ENCODE peak calls at places on chromosomes 5 and 9, in five cellular contexts. H is adrenal gland; R is PC-3; B is fibroblast of lung; V is CD4-positive, CD25-positive, alpha-beta regulatory T cell. S is an unnamed sample.
A peak's percentile ranks its signal among the peaks of the same experiment; 100 is the strongest.

GRCh38 chr5:122311888-122312669 is at the start of gene SNCAIP:
- DNase-seq in H (peak; percentile 46), R (peak; percentile 5), B (peak; percentile 63), V (no peak), S (peak; percentile 44)

GRCh38 chr5:120053841-120054240 is 410.3 kb upstream of the PRR16 start:
- DNase-seq in H (no peak), R (no peak), B (peak; percentile 5), V (no peak), S (no peak)

GRCh38 chr5:169757016-169757415 is 119.9 kb downstream of the DOCK2 start:
- DNase-seq in H (no peak), R (no peak), B (peak; percentile 52), V (no peak), S (no peak)

GRCh38 chr5:170597876-170598275 is 94.1 kb downstream of the KCNIP1 start:
- DNase-seq in H (no peak), R (no peak), B (peak; percentile 26), V (no peak), S (no peak)

GRCh38 chr5:57435701-57436134 is 46.9 kb downstream of the ACTBL2 start:
- DNase-seq in H (no peak), R (peak; percentile 93), B (peak; percentile 100), V (no peak), S (no peak)

GRCh38 chr9:100838857-100839256 is 189.7 kb upstream of the PLPPR1 start:
- DNase-seq in H (no peak), R (no peak), B (no peak), V (no peak), S (no peak)

GRCh38 chr5:52786391-52786790 is 1.3 kb upstream of the ITGA1 start:
- DNase-seq in H (no peak), R (peak; percentile 47), B (no peak), V (no peak), S (no peak)

GRCh38 chr9:14096182-14096922 is 217.6 kb downstream of the NFIB start:
- DNase-seq in H (no peak), R (no peak), B (peak; percentile 97), V (no peak), S (peak; percentile 95)

GRCh38 chr5:177332896-177333260 is 18.6 kb downstream of the LMAN2 start:
- DNase-seq in H (no peak), R (no peak), B (no peak), V (no peak), S (no peak)

GRCh38 chr9:136052991-136053756 is 41.9 kb downstream of the NACC2 start:
- DNase-seq in H (no peak), R (no peak), B (peak; percentile 29), V (no peak), S (peak; percentile 57)

GRCh38 chr5:134139377-134139851 is 24.9 kb downstream of the TCF7 start:
- DNase-seq in H (peak; percentile 18), R (no peak), B (no peak), V (no peak), S (no peak)

GRCh38 chr9:114366334-114367128 is 21.3 kb downstream of the AKNA start:
- DNase-seq in H (no peak), R (peak; percentile 87), B (peak; percentile 92), V (peak; percentile 61), S (no peak)

GRCh38 chr9:682633-683508 is 158.6 kb upstream of the DMRT1 start:
- DNase-seq in H (no peak), R (peak; percentile 57), B (peak; percentile 72), V (no peak), S (no peak)

GRCh38 chr5:60332244-60333018 is 367.5 kb downstream of the DEPDC1B start:
- DNase-seq in H (no peak), R (peak; percentile 63), B (peak; percentile 62), V (no peak), S (no peak)

GRCh38 chr5:136047858-136048257 is 19.1 kb downstream of the TGFBI start:
- DNase-seq in H (no peak), R (no peak), B (peak; percentile 58), V (no peak), S (no peak)

GRCh38 chr9:137453643-137454081 is 5.5 kb downstream of the NSMF start:
- DNase-seq in H (peak; percentile 78), R (peak; percentile 19), B (peak; percentile 40), V (peak; percentile 75), S (peak; percentile 53)

GRCh38 chr5:81639556-81639955 is 111.3 kb downstream of the SSBP2 start:
- DNase-seq in H (no peak), R (no peak), B (peak; percentile 59), V (no peak), S (no peak)

GRCh38 chr9:136019681-136020060 is 58.5 kb upstream of the UBAC1 start:
- DNase-seq in H (no peak), R (no peak), B (no peak), V (no peak), S (no peak)

GRCh38 chr9:130064621-130065020 is 10.9 kb downstream of the GPR107 start:
- DNase-seq in H (no peak), R (no peak), B (no peak), V (no peak), S (no peak)

GRCh38 chr9:137880160-137880975 is 2.8 kb downstream of the CACNA1B start:
- DNase-seq in H (no peak), R (no peak), B (no peak), V (no peak), S (no peak)

GRCh38 chr5:147046894-147047293 is 168.3 kb upstream of the PPP2R2B start:
- DNase-seq in H (no peak), R (no peak), B (no peak), V (no peak), S (no peak)

GRCh38 chr9:7348692-7349091 is 450.9 kb downstream of the DMAC1 start:
- DNase-seq in H (no peak), R (no peak), B (no peak), V (no peak), S (no peak)

GRCh38 chr5:24135536-24135935 is 509.2 kb downstream of the CDH10 start:
- DNase-seq in H (no peak), R (peak; percentile 14), B (no peak), V (no peak), S (no peak)

GRCh38 chr5:38141665-38142064 is 116.7 kb upstream of the EGFLAM start:
- DNase-seq in H (no peak), R (no peak), B (no peak), V (no peak), S (no peak)

GRCh38 chr9:78014776-78015175 is 16.8 kb downstream of the GNAQ start:
- DNase-seq in H (no peak), R (no peak), B (peak; percentile 86), V (no peak), S (no peak)

GRCh38 chr9:98280162-98280561 is 24.7 kb upstream of the TBC1D2 start:
- DNase-seq in H (no peak), R (no peak), B (no peak), V (no peak), S (no peak)

GRCh38 chr5:140481758-140482157 is 65.7 kb upstream of the EIF4EBP3 start:
- DNase-seq in H (no peak), R (peak; percentile 11), B (peak; percentile 84), V (no peak), S (no peak)

GRCh38 chr5:43106290-43106638 is 14.4 kb upstream of the ZNF131 start:
- DNase-seq in H (no peak), R (no peak), B (no peak), V (no peak), S (no peak)

GRCh38 chr5:168947212-168947868 is 353.6 kb downstream of the SLIT3 start:
- DNase-seq in H (peak; percentile 56), R (peak; percentile 67), B (peak; percentile 11), V (peak; percentile 38), S (peak; percentile 66)

GRCh38 chr5:129216001-129216400 is 121.5 kb downstream of the ISOC1 start:
- DNase-seq in H (no peak), R (no peak), B (no peak), V (no peak), S (no peak)

GRCh38 chr9:19201899-19202891 is 28.3 kb upstream of the DENND4C start:
- DNase-seq in H (no peak), R (no peak), B (no peak), V (no peak), S (no peak)

GRCh38 chr5:143374496-143375217 is 28.8 kb downstream of the NR3C1 start:
- DNase-seq in H (no peak), R (peak; percentile 60), B (no peak), V (no peak), S (no peak)

GRCh38 chr5:143376195-143376772 is 27.2 kb downstream of the NR3C1 start:
- DNase-seq in H (no peak), R (no peak), B (no peak), V (no peak), S (no peak)

GRCh38 chr5:143372187-143372829 is 31.2 kb downstream of the NR3C1 start:
- DNase-seq in H (no peak), R (peak; percentile 70), B (peak; percentile 51), V (no peak), S (no peak)

GRCh38 chr5:143376911-143377838 is 26.3 kb downstream of the NR3C1 start:
- DNase-seq in H (no peak), R (peak; percentile 78), B (peak; percentile 83), V (no peak), S (peak; percentile 38)
- H3K27ac ChIP-seq in H (no peak overlapping the region), R (peak overlapping the region; percentile 21), B (no peak overlapping the region), V (peak overlapping the region; percentile 25), S (no peak overlapping the region)

GRCh38 chr5:79464278-79464677 is 49.7 kb downstream of the HOMER1 start:
- DNase-seq in H (no peak), R (no peak), B (no peak), V (no peak), S (no peak)
- H3K27me3 ChIP-seq in H (no peaks in the 10 kb centered on the region), R (no peaks in the 10 kb centered on the region), B (no peaks in the 10 kb centered on the region), V (peaks cover 2% of the 10 kb centered on the region), S (no peaks in the 10 kb centered on the region)

GRCh38 chr5:106393276-106393675 is 1277.5 kb downstream of the EFNA5 start:
- DNase-seq in H (no peak), R (no peak), B (no peak), V (no peak), S (peak; percentile 53)

GRCh38 chr5:106397700-106398099 is 1273.0 kb downstream of the EFNA5 start:
- DNase-seq in H (no peak), R (peak; percentile 95), B (peak; percentile 98), V (no peak), S (peak; percentile 41)

GRCh38 chr5:106392766-106393165 is 1278.0 kb downstream of the EFNA5 start:
- DNase-seq in H (no peak), R (peak; percentile 77), B (peak; percentile 78), V (no peak), S (no peak)
- H3K4me3 ChIP-seq in H (no peak overlapping the region), R (no peak overlapping the region), B (no peak overlapping the region), V (no peak overlapping the region), S (no peak overlapping the region)

GRCh38 chr5:27402828-27403227 is 364.4 kb upstream of the CDH9 start:
- DNase-seq in H (no peak), R (no peak), B (no peak), V (no peak), S (peak; percentile 1)

GRCh38 chr5:27406020-27406419 is 367.6 kb upstream of the CDH9 start:
- DNase-seq in H (no peak), R (no peak), B (no peak), V (no peak), S (no peak)

DNA sequence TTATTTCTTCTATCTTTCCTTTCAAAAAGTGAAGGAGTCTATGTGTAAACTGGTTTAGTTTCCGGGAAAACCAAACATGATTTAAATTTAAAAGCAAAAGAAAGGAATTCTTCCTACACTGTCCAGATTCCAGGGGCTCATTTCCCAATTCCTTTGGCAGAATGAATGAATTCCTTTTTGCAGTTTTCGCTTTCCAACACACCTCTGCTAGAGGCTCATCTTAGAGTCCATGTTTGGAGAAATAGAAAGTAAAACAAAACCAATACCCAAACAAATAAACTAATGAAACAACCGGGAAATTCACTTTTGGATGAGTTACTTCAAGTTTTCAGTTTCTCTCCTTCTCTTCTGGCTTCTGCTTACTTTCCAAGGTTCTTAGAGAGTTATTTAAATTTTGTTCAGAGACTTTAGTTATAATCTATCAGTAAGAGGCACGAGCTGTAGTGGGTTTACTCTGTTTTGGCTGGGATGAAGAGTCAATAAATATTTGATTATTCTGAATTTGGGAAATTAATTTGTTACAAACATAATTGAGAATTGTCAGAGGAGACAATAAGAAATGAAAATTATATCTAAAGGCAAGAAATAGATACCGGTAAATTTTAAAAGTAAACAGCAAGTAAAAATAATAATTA is 365.0 kb upstream of the CDH9 start:
- DNase-seq in H (no peak), R (peak; percentile 46), B (peak; percentile 1), V (no peak), S (peak; percentile 12)
- H3K27ac ChIP-seq in H (no peak overlapping the region), R (no peak overlapping the region), B (no peak overlapping the region), V (no peak overlapping the region), S (peak overlapping the region; percentile 15)

S was measured in SJCRH30.